ENCODE peak calls at places on chromosome 12, in six cellular contexts. A is HCT116, S is esophagus squamous epithelium, D is suprapubic skin, U is stomach, G is NB4. N is an unnamed sample.

GRCh38 chr12:11170810-11171144 is 217 bp upstream of the SMIM10L1 start:
- DNase-seq in G (no peak), A (no peak), D (no peak), S (no peak), U (no peak), N (no peak)

GRCh38 chr12:24069532-24070395 is 120.3 kb upstream of the SOX5 start:
- DNase-seq in G (no peak), A (no peak), S (no peak), D (no peak), U (no peak), N (no peak)

GRCh38 chr12:109387425-109388166 is 39.9 kb downstream of the MYO1H start:
- DNase-seq in G (peak; percentile 78), D (peak; percentile 66), S (no peak), U (no peak), A (peak; percentile 44), N (peak; percentile 45)

GRCh38 chr12:13691598-13691997 is 289.8 kb downstream of the GRIN2B start:
- DNase-seq in A (no peak), G (no peak), S (no peak), D (no peak), U (no peak), N (no peak)

GRCh38 chr12:92070864-92071445 is 74.7 kb downstream of the BTG1 start:
- DNase-seq in G (peak; percentile 99), A (no peak), D (no peak), S (no peak), U (peak; percentile 51), N (no peak)

GRCh38 chr12:112001555-112001954 is 11.4 kb downstream of the TMEM116 start:
- DNase-seq in S (no peak), G (no peak), A (no peak), D (no peak), U (no peak), N (no peak)

GRCh38 chr12:15151141-15152091 is 69.8 kb downstream of the RERG start:
- DNase-seq in A (peak; percentile 6), D (no peak), S (no peak), G (peak; percentile 14), U (no peak), N (peak; percentile 16)

GRCh38 chr12:123271182-123271491 is 519 bp downstream of the CDK2AP1 start:
- DNase-seq in D (peak; percentile 82), G (peak; percentile 85), S (no peak), A (no peak), U (peak; percentile 78), N (peak; percentile 77)

GRCh38 chr12:77325505-77325904 is 260.1 kb upstream of the E2F7 start:
- DNase-seq in D (peak; percentile 62), S (no peak), A (no peak), U (no peak), G (no peak), N (no peak)

GRCh38 chr12:52926596-52927241 is 21.8 kb upstream of the KRT8 start:
- DNase-seq in A (no peak), D (no peak), U (no peak), G (no peak), S (no peak), N (no peak)

GRCh38 chr12:52921488-52922165 is 16.8 kb upstream of the KRT8 start:
- DNase-seq in A (no peak), G (no peak), D (no peak), S (no peak), U (no peak), N (no peak)

GRCh38 chr12:52927964-52928363 is 21.0 kb upstream of the KRT18 start:
- DNase-seq in D (no peak), A (no peak), S (no peak), U (no peak), G (no peak), N (no peak)

GRCh38 chr12:52925717-52926595 is 21.1 kb upstream of the KRT8 start:
- DNase-seq in G (no peak), S (no peak), U (peak; percentile 71), D (no peak), A (no peak), N (no peak)

DNA sequence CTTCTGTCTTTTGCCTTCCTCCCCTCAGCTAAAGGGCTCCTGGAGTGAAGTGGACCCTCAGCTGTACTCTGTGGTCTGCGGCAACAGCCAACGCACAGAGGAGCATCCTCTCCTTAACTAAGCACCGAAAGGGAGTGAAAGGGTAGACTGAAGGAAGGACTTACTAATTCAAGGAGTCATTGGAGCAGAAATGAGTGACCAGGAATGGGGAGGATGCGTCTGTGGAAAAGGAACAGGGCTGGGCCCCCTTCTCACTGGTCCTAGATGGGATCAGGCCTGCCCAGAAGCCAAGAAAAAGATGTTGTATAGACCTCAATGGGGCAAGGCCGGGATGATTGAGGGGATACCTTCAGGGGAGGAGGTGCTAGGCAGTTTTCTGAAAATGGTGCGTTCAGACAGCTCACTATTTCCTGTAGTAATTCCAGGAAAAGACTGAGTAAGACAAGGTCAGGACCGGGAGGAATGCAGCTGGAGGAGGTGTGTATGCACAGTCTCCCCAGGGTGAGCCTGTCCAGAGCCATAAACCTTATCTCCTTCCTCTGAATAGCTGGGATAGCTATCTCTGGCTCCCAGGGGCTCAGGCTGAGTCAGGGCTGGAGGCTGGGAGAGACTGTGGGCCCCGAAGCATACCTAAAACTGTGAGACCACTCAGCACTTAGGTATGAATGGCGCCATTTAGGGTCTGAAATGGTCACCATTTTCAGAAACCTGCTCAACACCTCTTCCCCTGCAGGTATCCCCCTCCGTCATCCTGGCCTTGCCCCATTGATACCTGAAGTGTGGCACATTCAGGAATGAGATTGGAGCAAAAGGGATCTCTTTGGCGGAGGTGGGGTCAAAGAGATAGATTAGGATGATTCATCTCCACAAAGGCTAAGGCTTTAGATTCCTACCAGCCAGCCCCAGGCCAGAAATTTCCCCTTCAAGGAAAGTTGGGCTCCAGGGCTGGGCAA is 20.2 kb upstream of the KRT8 start:
- DNase-seq in A (peak; percentile 90), G (no peak), S (no peak), D (no peak), U (no peak), N (no peak)
- TF ChIP-seq POLR2A in A (no peak), G (no peak), S (no peak), D (no peak), U (no peak), N (no peak)

DNA sequence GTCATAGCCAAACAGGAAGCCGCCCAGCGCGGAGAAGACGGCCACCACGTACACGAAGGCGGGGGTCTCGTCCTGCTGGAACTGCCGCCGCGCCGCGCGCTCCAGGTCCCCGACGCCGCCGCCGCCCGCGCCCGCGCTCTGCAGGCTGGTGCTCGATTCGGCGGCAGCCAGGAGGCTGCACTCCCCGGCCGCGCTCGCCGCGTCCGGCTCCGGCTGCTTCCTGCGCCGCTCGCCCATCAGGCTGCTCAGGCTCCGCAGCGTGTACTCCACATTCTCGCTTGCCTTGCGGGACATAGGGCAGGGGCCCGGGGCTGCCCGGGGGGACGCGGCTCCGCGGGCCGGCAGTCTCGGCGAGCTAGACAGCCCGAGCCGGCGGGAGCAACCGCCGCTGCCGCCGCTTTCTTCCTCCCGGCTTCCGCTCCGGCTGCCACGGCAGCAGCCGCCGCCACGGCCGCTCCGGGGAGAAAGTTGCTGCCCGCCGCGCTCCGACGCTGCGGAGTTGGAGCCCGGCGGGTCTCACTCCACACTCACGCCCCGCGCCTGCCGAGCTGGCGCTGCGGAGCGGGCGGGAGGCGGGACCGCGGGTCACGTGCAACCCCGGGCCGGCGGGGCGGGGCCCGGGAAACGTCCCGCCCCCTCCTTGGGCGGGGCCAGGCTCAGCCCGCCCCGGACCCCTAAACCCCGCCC is at the start of gene SLC2A13:
- DNase-seq in S (no peak), G (peak; percentile 88), D (peak; percentile 76), A (peak; percentile 18), U (peak; percentile 82), N (peak; percentile 94)
- TF ChIP-seq POLR2A in S (peak; percentile 17), G (peak; percentile 81), D (no peak), A (no peak), U (no peak), N (peak; percentile 54)

DNA sequence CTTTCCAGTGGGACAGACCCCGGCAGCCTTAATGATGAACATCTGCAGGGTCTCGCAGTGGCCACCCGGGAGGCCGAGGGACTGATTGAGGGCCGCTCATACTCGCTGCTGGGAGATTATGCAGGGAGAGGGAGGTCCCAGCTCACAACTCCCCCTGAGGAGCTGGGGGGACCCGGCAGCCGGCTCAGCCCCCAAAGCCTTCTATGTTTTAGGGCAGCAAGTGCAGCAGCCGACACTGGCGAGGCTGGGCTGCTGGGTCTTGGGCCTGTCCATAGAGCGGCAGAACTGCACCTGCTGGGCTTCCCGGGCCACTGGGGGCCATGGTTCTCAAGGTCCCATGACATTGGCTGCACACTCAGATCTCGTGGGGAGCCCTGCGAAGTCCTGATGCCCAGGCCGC is 110.7 kb downstream of the RFLNA start:
- DNase-seq in U (no peak), D (no peak), A (no peak), S (no peak), G (no peak), N (no peak)
- TF ChIP-seq POLR2A in U (no peak), D (no peak), A (no peak), S (no peak), G (no peak), N (no peak)

GRCh38 chr12:70609739-70610491 is 27.3 kb downstream of the PTPRB start:
- DNase-seq in S (no peak), A (no peak), U (peak; percentile 48), D (peak; percentile 66), G (no peak), N (peak; percentile 44)
- TF ChIP-seq POLR2A in S (no peak), A (no peak), U (no peak), D (no peak), G (no peak), N (no peak)

GRCh38 chr12:6942331-6942665 is 1.3 kb upstream of the RNU7-1 start:
- DNase-seq in U (no peak), G (no peak), D (no peak), S (no peak), A (no peak), N (no peak)

GRCh38 chr12:6944381-6945186 is 762 bp downstream of the C12orf57 start:
- DNase-seq in U (peak; percentile 95), A (peak; percentile 89), D (peak; percentile 97), G (peak; percentile 94), S (peak; percentile 59), N (peak; percentile 92)

GRCh38 chr12:6943719-6944380 is at the start of the genes C12orf57 and RNU7-1:
- DNase-seq in U (peak; percentile 79), A (peak; percentile 96), G (peak; percentile 97), D (peak; percentile 86), S (no peak), N (peak; percentile 93)

GRCh38 chr12:6941786-6942185 is 1.8 kb upstream of the RNU7-1 start:
- DNase-seq in A (no peak), G (no peak), D (no peak), S (no peak), U (no peak), N (no peak)

DNA sequence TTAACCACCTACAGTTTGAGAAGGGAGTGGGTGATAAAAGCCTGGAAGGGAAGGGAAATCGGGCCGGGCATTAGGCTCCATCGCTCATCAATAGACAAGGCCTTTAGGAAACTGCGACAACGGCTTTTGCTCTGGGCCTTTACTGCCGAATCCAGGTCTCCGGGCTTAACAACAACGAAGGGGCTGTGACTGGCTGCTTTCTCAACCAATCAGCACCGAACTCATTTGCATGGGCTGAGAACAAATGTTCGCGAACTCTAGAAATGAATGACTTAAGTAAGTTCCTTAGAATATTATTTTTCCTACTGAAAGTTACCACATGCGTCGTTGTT is 263 bp upstream of the RNU7-1 start:
- DNase-seq in U (peak; percentile 86), G (peak; percentile 91), A (peak; percentile 89), D (peak; percentile 93), S (peak; percentile 49), N (peak; percentile 93)
- TF ChIP-seq POLR2A in U (no peak), G (no peak), A (no peak), D (no peak), S (no peak), N (no peak)

N was measured in erythroblast.